ENCODE peak calls at places on chromosome 9, in ten cellular contexts. E, A, D, M, U, G, W, Z, Y and O are unnamed samples.

GRCh38 chr9:16601991-16602390 is 268.5 kb downstream of the BNC2 start:
- DNase-seq in E (no peak), A (no peak), D (no peak), M (no peak), U (no peak), G (no peak), W (no peak), Z (peak), Y (no peak), O (no peak)

GRCh38 chr9:99303177-99303576 is 81.1 kb downstream of the SEC61B start:
- DNase-seq in E (no peak), A (no peak), D (no peak), M (no peak), U (no peak), G (no peak), W (no peak), Z (no peak), Y (no peak), O (no peak)

GRCh38 chr9:91898451-91899433 is 51.3 kb downstream of the ROR2 start:
- DNase-seq in E (peak), A (no peak), D (no peak), M (no peak), U (no peak), G (no peak), W (no peak), Z (no peak), Y (no peak), O (no peak)

GRCh38 chr9:117487555-117488175 is 72.8 kb upstream of the ASTN2 start:
- DNase-seq in E (peak), A (peak), D (peak), M (peak), U (peak), G (peak), W (no peak), Z (peak), Y (peak), O (peak)

GRCh38 chr9:13269589-13270452 is 9.7 kb downstream of the MPDZ start:
- DNase-seq in E (no peak), A (no peak), D (no peak), M (no peak), U (no peak), G (no peak), W (no peak), Z (no peak), Y (no peak), O (no peak)

GRCh38 chr9:98146101-98146991 is 27.3 kb upstream of the TRIM14 start:
- DNase-seq in E (no peak), A (peak), D (peak), M (peak), U (no peak), G (no peak), W (no peak), Z (peak), Y (no peak), O (no peak)

GRCh38 chr9:68974431-68974830 is 39.5 kb downstream of the PRKACG start:
- DNase-seq in E (no peak), A (peak), D (no peak), M (no peak), U (no peak), G (no peak), W (no peak), Z (no peak), Y (peak), O (peak)

GRCh38 chr9:18596920-18597319 is 123.0 kb downstream of the ADAMTSL1 start:
- DNase-seq in E (no peak), A (no peak), D (no peak), M (no peak), U (no peak), G (no peak), W (no peak), Z (peak), Y (no peak), O (no peak)

GRCh38 chr9:100443781-100444768 is 17.1 kb downstream of the MSANTD3 start:
- DNase-seq in E (no peak), A (no peak), D (no peak), M (peak), U (no peak), G (no peak), W (no peak), Z (peak), Y (no peak), O (no peak)

GRCh38 chr9:16469184-16469583 is 401.3 kb downstream of the BNC2 start:
- DNase-seq in E (no peak), A (no peak), D (no peak), M (peak), U (no peak), G (no peak), W (no peak), Z (no peak), Y (no peak), O (no peak)

GRCh38 chr9:81395301-81396054 is 293.9 kb downstream of the TLE1 start:
- DNase-seq in E (no peak), A (no peak), D (no peak), M (no peak), U (no peak), G (no peak), W (no peak), Z (no peak), Y (no peak), O (no peak)

GRCh38 chr9:23683021-23683431 is 143.0 kb downstream of the ELAVL2 start:
- DNase-seq in E (peak), A (no peak), D (no peak), M (no peak), U (no peak), G (no peak), W (no peak), Z (no peak), Y (no peak), O (no peak)

GRCh38 chr9:26308328-26308727 is 584.3 kb downstream of the CAAP1 start:
- DNase-seq in E (no peak), A (no peak), D (no peak), M (no peak), U (no peak), G (no peak), W (no peak), Z (peak), Y (no peak), O (no peak)

GRCh38 chr9:91795500-91796241 is 154.4 kb downstream of the ROR2 start:
- DNase-seq in E (no peak), A (no peak), D (no peak), M (no peak), U (no peak), G (no peak), W (peak), Z (peak), Y (no peak), O (no peak)

GRCh38 chr9:69140123-69140741 is 33.8 kb upstream of the TJP2 start:
- DNase-seq in E (no peak), A (no peak), D (no peak), M (no peak), U (no peak), G (no peak), W (no peak), Z (no peak), Y (no peak), O (no peak)

GRCh38 chr9:134063088-134063875 is 4.5 kb downstream of the BRD3 start:
- DNase-seq in E (no peak), A (no peak), D (no peak), M (no peak), U (no peak), G (no peak), W (no peak), Z (no peak), Y (no peak), O (no peak)

GRCh38 chr9:13410566-13411031 is 131.1 kb upstream of the MPDZ start:
- DNase-seq in E (no peak), A (no peak), D (peak), M (no peak), U (no peak), G (no peak), W (no peak), Z (no peak), Y (no peak), O (no peak)

GRCh38 chr9:6512085-6512657 is 99.2 kb downstream of the UHRF2 start:
- DNase-seq in E (no peak), A (no peak), D (no peak), M (no peak), U (no peak), G (no peak), W (no peak), Z (no peak), Y (no peak), O (no peak)

GRCh38 chr9:100064872-100065581 is 33.8 kb downstream of the ERP44 start:
- DNase-seq in E (no peak), A (no peak), D (peak), M (no peak), U (no peak), G (no peak), W (no peak), Z (peak), Y (no peak), O (no peak)

GRCh38 chr9:37753489-37754190 is at the start of gene TRMT10B:
- DNase-seq in E (peak), A (peak), D (peak), M (peak), U (peak), G (peak), W (peak), Z (peak), Y (peak), O (peak)

GRCh38 chr9:21395778-21396717 is 10.8 kb upstream of the IFNA2 start:
- DNase-seq in E (no peak), A (peak), D (no peak), M (peak), U (peak), G (peak), W (peak), Z (peak), Y (peak), O (no peak)

GRCh38 chr9:113913426-113914195 is 37.5 kb downstream of the ZNF618 start:
- DNase-seq in E (no peak), A (no peak), D (peak), M (no peak), U (no peak), G (no peak), W (no peak), Z (no peak), Y (no peak), O (no peak)

GRCh38 chr9:105205787-105206511 is 38.5 kb upstream of the SLC44A1 start:
- DNase-seq in E (no peak), A (no peak), D (peak), M (no peak), U (no peak), G (no peak), W (no peak), Z (peak), Y (no peak), O (no peak)

GRCh38 chr9:137456864-137457405 is 2.2 kb downstream of the NSMF start:
- DNase-seq in E (no peak), A (no peak), D (no peak), M (no peak), U (no peak), G (no peak), W (no peak), Z (no peak), Y (no peak), O (no peak)

GRCh38 chr9:33751536-33752129 is 43.7 kb upstream of the PRSS3 start:
- DNase-seq in E (no peak), A (no peak), D (no peak), M (no peak), U (no peak), G (no peak), W (no peak), Z (no peak), Y (no peak), O (no peak)